ENCODE peak calls at places on chromosomes 4 and X, in nine cellular contexts. H is hepatocyte, X is upper lobe of right lung, W is cardiac muscle cell, J is OCI-LY7, Z is left ventricle myocardium inferior, E is ovary, S is astrocyte, T is IMR-90. K is an unnamed sample. For H3K4me1, the result is how much of the 10 kb centered on the place peaks cover.

GRCh38 chr4:108596389-108596788 is 24.0 kb upstream of the RPL34 start:
- DNase-seq in H (no peak), X (no peak), W (peak), J (no peak), Z (no peak), E (no peak), S (peak), T (peak), K (no peak)

GRCh38 chrX:101078716-101079115 is at the start of gene TMEM35A:
- DNase-seq in H (peak), X (no peak), W (peak), J (no peak), Z (no peak), E (no peak), S (no peak), T (peak), K (no peak)

GRCh38 chr4:56698329-56698728 is 17.2 kb upstream of the HOPX start:
- DNase-seq in H (peak), X (peak), W (peak), J (no peak), Z (no peak), E (no peak), S (peak), T (peak), K (no peak)

GRCh38 chr4:65353098-65353497 is 317.2 kb downstream of the EPHA5 start:
- DNase-seq in H (no peak), X (no peak), W (no peak), J (no peak), Z (no peak), E (no peak), S (no peak), T (no peak), K (no peak)

GRCh38 chr4:110533940-110534339 is 58.0 kb downstream of the ENPEP start:
- DNase-seq in H (peak), X (no peak), W (peak), J (peak), Z (no peak), E (no peak), S (peak), T (peak), K (no peak)

GRCh38 chr4:20254517-20255250 is 3.0 kb downstream of the SLIT2 start:
- DNase-seq in H (peak), X (peak), W (peak), J (no peak), Z (peak), E (peak), S (peak), T (peak), K (peak)

GRCh38 chr4:167622481-167623240 is 388.4 kb upstream of the SPOCK3 start:
- DNase-seq in H (peak), X (peak), W (peak), J (peak), Z (peak), E (peak), S (peak), T (peak), K (peak)

GRCh38 chr4:186840222-186840701 is 116.6 kb upstream of the FAT1 start:
- DNase-seq in H (no peak), X (no peak), W (peak), J (no peak), Z (peak), E (peak), S (no peak), T (peak), K (no peak)

GRCh38 chr4:159390648-159391047 is 287.8 kb downstream of the RAPGEF2 start:
- DNase-seq in H (peak), X (no peak), W (peak), J (no peak), Z (no peak), E (no peak), S (peak), T (peak), K (no peak)

GRCh38 chr4:173521474-173522159 is 8.4 kb downstream of the HAND2 start:
- DNase-seq in H (no peak), X (no peak), W (no peak), J (no peak), Z (peak), E (peak), S (no peak), T (no peak), K (no peak)

GRCh38 chr4:91935217-91935616 is 368.5 kb upstream of the GRID2 start:
- DNase-seq in H (peak), X (no peak), W (no peak), J (no peak), Z (no peak), E (no peak), S (no peak), T (no peak), K (no peak)

GRCh38 chr4:77959566-77960338 is 97.1 kb downstream of the MRPL1 start:
- DNase-seq in H (peak), X (no peak), W (peak), J (peak), Z (no peak), E (no peak), S (peak), T (peak), K (no peak)

GRCh38 chr4:35556387-35556786 is 687.9 kb downstream of the ARAP2 start:
- DNase-seq in H (no peak), X (no peak), W (no peak), J (no peak), Z (no peak), E (no peak), S (no peak), T (no peak), K (no peak)

GRCh38 chr4:113766882-113767281 is 5.3 kb upstream of the CAMK2D start:
- DNase-seq in H (peak), X (no peak), W (no peak), J (no peak), Z (no peak), E (no peak), S (no peak), T (no peak), K (peak)

GRCh38 chr4:40731792-40732245 is 17.9 kb upstream of the NSUN7 start:
- DNase-seq in H (peak), X (peak), W (peak), J (no peak), Z (peak), E (no peak), S (no peak), T (no peak), K (no peak)

GRCh38 chr4:187478292-187479205 is 517.0 kb upstream of the ZFP42 start:
- DNase-seq in H (peak), X (no peak), W (peak), J (no peak), Z (no peak), E (no peak), S (peak), T (peak), K (no peak)

GRCh38 chrX:112048707-112049106 is 33.9 kb downstream of the TRPC5 start:
- DNase-seq in H (peak), X (no peak), W (no peak), J (no peak), Z (no peak), E (no peak), S (no peak), T (no peak), K (no peak)

GRCh38 chr4:150818129-150818528 is 197.0 kb downstream of the LRBA start:
- DNase-seq in H (no peak), X (no peak), W (no peak), J (no peak), Z (no peak), E (no peak), S (no peak), T (no peak), K (no peak)

GRCh38 chr4:7516773-7517144 is 82.0 kb upstream of the PSAPL1 start:
- DNase-seq in H (no peak), X (no peak), W (peak), J (no peak), Z (peak), E (no peak), S (no peak), T (no peak), K (no peak)

GRCh38 chr4:38634047-38634759 is 29.8 kb upstream of the KLF3 start:
- DNase-seq in H (no peak), X (no peak), W (no peak), J (no peak), Z (no peak), E (no peak), S (no peak), T (no peak), K (no peak)

GRCh38 chr4:184383497-184384055 is 90.8 kb downstream of the IRF2 start:
- DNase-seq in H (peak), X (no peak), W (peak), J (no peak), Z (no peak), E (no peak), S (peak), T (peak), K (no peak)

GRCh38 chr4:53003959-53004358 is 141.8 kb downstream of the RASL11B start:
- DNase-seq in H (no peak), X (no peak), W (no peak), J (no peak), Z (no peak), E (no peak), S (peak), T (peak), K (no peak)

GRCh38 chrX:45771114-45771513 is 570.4 kb upstream of the DIPK2B start:
- DNase-seq in H (peak), X (no peak), W (peak), J (no peak), Z (no peak), E (no peak), S (peak), T (peak), K (peak)

GRCh38 chrX:118823263-118824172 is at the start of gene ZCCHC12:
- DNase-seq in H (peak), X (peak), W (peak), J (no peak), Z (peak), E (peak), S (peak), T (peak), K (peak)

GRCh38 chr4:185145572-185145971 is 2.5 kb downstream of the SLC25A4 start:
- DNase-seq in H (no peak), X (no peak), W (peak), J (no peak), Z (peak), E (no peak), S (no peak), T (no peak), K (no peak)

GRCh38 chrX:109863811-109864210 is 130.8 kb upstream of the ACSL4 start:
- DNase-seq in H (no peak), X (no peak), W (no peak), J (no peak), Z (no peak), E (no peak), S (no peak), T (no peak), K (no peak)

GRCh38 chr4:95107635-95108034 is 349.9 kb downstream of the BMPR1B start:
- DNase-seq in H (peak), X (no peak), W (peak), J (no peak), Z (no peak), E (no peak), S (peak), T (peak), K (no peak)

GRCh38 chr4:111689731-111690130 is 455.5 kb upstream of the FAM241A start:
- DNase-seq in H (no peak), X (no peak), W (no peak), J (no peak), Z (no peak), E (no peak), S (peak), T (peak), K (no peak)

GRCh38 chr4:137032242-137032641 is 500.1 kb downstream of the PCDH18 start:
- DNase-seq in H (no peak), X (no peak), W (peak), J (peak), Z (no peak), E (no peak), S (peak), T (no peak), K (no peak)

GRCh38 chr4:128379860-128380259 is 92.2 kb upstream of the PGRMC2 start:
- DNase-seq in H (peak), X (no peak), W (peak), J (peak), Z (peak), E (no peak), S (no peak), T (peak), K (no peak)

GRCh38 chr4:81722229-81722900 is 250.7 kb upstream of the RASGEF1B start:
- DNase-seq in H (peak), X (peak), W (no peak), J (no peak), Z (no peak), E (no peak), S (no peak), T (no peak), K (peak)

GRCh38 chrX:140123446-140123845 is 158.1 kb upstream of the CXorf66 start:
- DNase-seq in H (no peak), X (no peak), W (peak), J (no peak), Z (no peak), E (no peak), S (no peak), T (no peak), K (no peak)

GRCh38 chrX:22690116-22690515 is 309.6 kb upstream of the DDX53 start:
- DNase-seq in H (peak), X (no peak), W (peak), J (no peak), Z (no peak), E (no peak), S (no peak), T (peak), K (no peak)

GRCh38 chr4:15318621-15319348 is 109.0 kb upstream of the C1QTNF7 start:
- DNase-seq in H (no peak), X (no peak), W (no peak), J (no peak), Z (no peak), E (no peak), S (no peak), T (peak), K (no peak)

GRCh38 chr4:137307806-137308205 is 224.5 kb downstream of the PCDH18 start:
- DNase-seq in H (no peak), X (no peak), W (peak), J (no peak), Z (no peak), E (no peak), S (peak), T (peak), K (no peak)

DNA sequence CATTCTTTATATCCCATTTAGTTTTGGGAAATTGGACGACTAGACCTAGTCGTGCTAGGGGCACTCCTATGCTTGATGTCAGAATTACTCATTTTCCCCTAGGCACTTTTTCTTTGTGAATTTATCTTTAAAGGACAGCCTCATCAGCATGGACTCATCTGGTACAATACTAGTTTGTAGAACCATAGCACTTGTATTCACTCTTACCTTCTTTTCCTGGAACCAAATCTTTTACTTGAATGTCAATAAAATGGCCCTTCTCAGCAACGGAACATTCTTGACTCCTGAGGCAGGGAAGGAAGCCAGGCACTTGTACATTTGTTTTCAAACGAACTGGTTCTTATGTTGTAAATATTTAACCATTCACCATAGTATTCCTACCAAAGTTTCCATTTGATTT is 187.1 kb downstream of the SHROOM3 start:
- DNase-seq in H (no peak), X (no peak), W (no peak), J (no peak), Z (no peak), E (no peak), S (no peak), T (peak), K (no peak)
- H3K27ac ChIP-seq in H (peak), X (peak), W (no peak), J (no peak), Z (no peak), E (no peak), S (no peak), T (peak), K (peak)

DNA sequence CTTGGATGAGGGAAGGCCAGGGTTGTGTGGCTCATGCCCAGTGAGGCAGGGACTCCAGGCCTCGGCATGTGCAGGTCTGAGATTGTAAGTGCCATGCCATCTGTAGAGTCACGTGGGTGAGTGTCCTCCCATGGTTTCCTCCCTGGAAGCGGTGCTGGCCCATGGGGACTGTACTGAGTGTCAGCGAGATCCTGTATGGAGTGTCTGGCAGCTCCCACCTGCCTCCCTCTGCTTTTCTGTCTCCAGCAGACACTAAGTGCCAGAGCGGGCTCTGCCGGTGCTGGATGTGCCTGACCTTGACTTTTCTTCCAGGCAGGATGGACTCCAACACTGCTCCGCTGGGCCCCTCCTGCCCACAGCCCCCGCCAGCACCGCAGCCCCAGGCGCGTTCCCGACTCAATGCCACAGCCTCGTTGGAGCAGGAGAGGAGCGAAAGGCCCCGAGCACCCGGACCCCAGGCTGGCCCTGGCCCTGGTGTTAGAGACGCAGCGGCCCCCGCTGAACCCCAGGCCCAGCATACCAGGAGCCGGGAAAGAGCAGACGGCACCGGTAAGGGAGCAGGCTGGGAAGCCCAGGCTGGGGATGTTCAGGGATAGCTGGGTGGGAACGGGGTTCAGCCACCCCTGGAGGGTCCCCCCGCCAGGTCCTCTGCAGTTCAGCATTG is 7.6 kb downstream of the WFS1 start:
- DNase-seq in H (no peak), X (no peak), W (no peak), J (no peak), Z (peak), E (peak), S (no peak), T (no peak), K (no peak)
- TF ChIP-seq CTCF in H (no peak), X (no peak), W (no peak), J (no peak), Z (no peak), E (no peak), S (no peak), T (no peak), K (no peak)

DNA sequence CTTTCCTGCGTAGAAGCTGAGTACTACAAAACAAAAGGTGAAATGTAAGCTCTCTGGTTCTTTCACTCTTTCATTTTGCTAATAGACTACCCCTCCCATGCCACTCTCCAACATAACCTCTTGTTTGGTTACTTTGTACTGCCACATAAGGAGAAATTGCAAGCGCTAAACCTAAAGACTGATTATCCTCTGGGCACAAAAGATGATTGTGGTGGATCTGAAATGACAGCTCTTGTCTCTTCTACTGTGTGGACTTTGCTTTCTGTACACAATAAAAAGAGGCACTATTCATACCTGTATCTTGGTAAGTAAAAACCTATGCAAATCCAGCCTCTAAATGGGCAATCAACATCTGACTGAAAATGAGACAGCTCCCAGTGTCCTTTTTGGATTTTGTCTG is 5.3 kb downstream of the MBNL3 start:
- DNase-seq in H (no peak), X (no peak), W (no peak), J (no peak), Z (no peak), E (no peak), S (no peak), T (no peak), K (no peak)
- H3K4me1 ChIP-seq in H (under half), X (under half), W (under half), J (half or more), Z (under half), E (under half), S (under half), T (under half), K (under half)

DNA sequence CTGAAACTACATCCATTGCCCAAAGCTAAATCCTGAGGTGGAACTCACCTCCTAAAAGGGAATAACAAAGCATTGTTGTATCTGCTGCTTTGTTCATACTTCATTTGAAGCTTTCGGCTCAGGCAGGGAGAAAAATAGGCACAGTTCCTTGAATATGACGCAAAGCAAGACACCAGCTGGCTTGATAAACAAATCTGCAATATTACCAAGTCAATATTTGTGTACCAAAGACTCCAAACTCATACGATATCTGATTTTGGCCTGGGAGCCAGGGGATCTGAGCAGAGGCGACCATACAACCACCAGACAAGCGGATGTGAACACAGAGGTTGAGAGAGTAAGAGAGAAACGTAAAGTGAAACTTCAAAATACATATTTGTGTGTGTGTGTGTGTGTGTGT is 34.8 kb upstream of the RAP1GDS1 start:
- DNase-seq in H (no peak), X (no peak), W (no peak), J (no peak), Z (no peak), E (no peak), S (no peak), T (no peak), K (no peak)
- H3K27ac ChIP-seq in H (no peak), X (no peak), W (no peak), J (no peak), Z (no peak), E (no peak), S (no peak), T (no peak), K (no peak)

GRCh38 chr4:76088719-76089118 is 14.2 kb downstream of the ART3 start:
- DNase-seq in H (no peak), X (no peak), W (no peak), J (no peak), Z (no peak), E (no peak), S (no peak), T (no peak), K (no peak)

GRCh38 chr4:76084542-76084941 is 10.0 kb downstream of the ART3 start:
- DNase-seq in H (no peak), X (no peak), W (no peak), J (no peak), Z (no peak), E (no peak), S (no peak), T (no peak), K (no peak)

GRCh38 chr4:76090241-76090691 is 15.8 kb downstream of the ART3 start:
- DNase-seq in H (peak), X (no peak), W (peak), J (no peak), Z (no peak), E (no peak), S (peak), T (peak), K (peak)

GRCh38 chr4:76083386-76083785 is 8.9 kb downstream of the ART3 start:
- DNase-seq in H (no peak), X (no peak), W (no peak), J (no peak), Z (no peak), E (no peak), S (no peak), T (no peak), K (no peak)

GRCh38 chr4:76087007-76087769 is 12.7 kb downstream of the ART3 start:
- DNase-seq in H (peak), X (no peak), W (peak), J (no peak), Z (peak), E (no peak), S (peak), T (peak), K (peak)
- TF ChIP-seq CTCF in H (peak), X (peak), W (peak), J (peak), Z (peak), E (no peak), S (peak), T (peak), K (peak)

K was measured in Peyer's patch.